ENCODE peak calls at places on chromosomes 11 and 22, in seven cellular contexts. T, D, O, B, W, L and K are unnamed samples.

GRCh38 chr11:10358696-10359095 is 53.8 kb downstream of the ADM start:
- DNase-seq in T (no peak), B (no peak), O (no peak), D (no peak), L (no peak), W (no peak), K (no peak)

GRCh38 chr11:2204361-2205213 is 33.0 kb upstream of the TH start:
- DNase-seq in D (no peak), L (no peak), T (no peak), O (no peak), B (no peak), W (no peak), K (no peak)

GRCh38 chr11:39247570-39248137 is 2211.8 kb downstream of the LRRC4C start:
- DNase-seq in B (no peak), O (no peak), L (no peak), D (no peak), T (no peak), W (no peak), K (no peak)

GRCh38 chr11:57752954-57753353 is 1.3 kb upstream of the BTBD18 start:
- DNase-seq in B (no peak), L (no peak), T (no peak), W (no peak), O (no peak), D (no peak), K (no peak)

GRCh38 chr11:17746096-17746495 is 11.5 kb downstream of the KCNC1 start:
- DNase-seq in L (no peak), W (no peak), T (no peak), O (no peak), D (no peak), B (no peak), K (no peak)

GRCh38 chr11:104609297-104609696 is 289.0 kb downstream of the CASP12 start:
- DNase-seq in B (peak; percentile 11), L (no peak), W (peak; percentile 38), O (peak; percentile 68), D (peak; percentile 34), T (peak; percentile 16), K (peak; percentile 61)

GRCh38 chr11:60871378-60872061 is 4.2 kb downstream of the ZP1 start:
- DNase-seq in D (no peak), B (no peak), W (no peak), T (no peak), L (peak; percentile 59), O (no peak), K (peak; percentile 13)

GRCh38 chr11:1863352-1864215 is 10.7 kb downstream of the LSP1 start:
- DNase-seq in D (peak; percentile 89), B (peak; percentile 73), W (peak; percentile 59), L (peak; percentile 91), O (peak; percentile 64), T (peak; percentile 71), K (peak; percentile 79)

GRCh38 chr11:74677131-74677530 is 54.1 kb downstream of the CHRDL2 start:
- DNase-seq in O (no peak), L (no peak), T (no peak), B (peak; percentile 2), D (no peak), W (no peak), K (no peak)

GRCh38 chr11:123173040-123173855 is 21.8 kb downstream of the CLMP start:
- DNase-seq in T (no peak), L (no peak), O (peak; percentile 31), W (peak; percentile 97), B (no peak), D (peak; percentile 48), K (peak; percentile 99)

GRCh38 chr11:105181521-105181920 is 42.0 kb upstream of the CARD18 start:
- DNase-seq in O (no peak), T (no peak), D (peak; percentile 11), W (no peak), L (no peak), B (no peak), K (peak; percentile 45)

GRCh38 chr11:61092908-61093763 is 9.2 kb upstream of the CD5 start:
- DNase-seq in B (no peak), W (no peak), T (no peak), L (no peak), O (no peak), D (no peak), K (no peak)

GRCh38 chr11:44217432-44217831 is 92.5 kb downstream of the ALX4 start:
- DNase-seq in D (no peak), O (no peak), B (no peak), T (no peak), W (no peak), L (no peak), K (no peak)

GRCh38 chr11:6040874-6041273 is 10.3 kb upstream of the OR56A1 start:
- DNase-seq in W (no peak), O (no peak), T (no peak), D (no peak), B (no peak), L (no peak), K (no peak)

GRCh38 chr11:69588270-69588669 is 52.7 kb upstream of the CCND1 start:
- DNase-seq in D (no peak), L (no peak), T (peak; percentile 66), W (peak; percentile 23), B (no peak), O (no peak), K (peak; percentile 56)

GRCh38 chr11:8531982-8532381 is 62.0 kb downstream of the STK33 start:
- DNase-seq in O (no peak), L (no peak), B (no peak), W (no peak), D (no peak), T (no peak), K (no peak)

GRCh38 chr22:30265851-30266444 is 703 bp downstream of the OSM start:
- DNase-seq in O (no peak), T (no peak), L (peak; percentile 59), D (peak; percentile 69), B (no peak), W (no peak), K (no peak)

GRCh38 chr11:59184876-59185275 is 12.9 kb downstream of the DTX4 start:
- DNase-seq in D (no peak), W (no peak), L (no peak), O (no peak), T (no peak), B (no peak), K (no peak)

GRCh38 chr11:63672156-63672463 is 934 bp upstream of the ATL3 start:
- DNase-seq in D (no peak), O (no peak), L (no peak), W (no peak), T (no peak), B (no peak), K (no peak)
- H3K4me3 ChIP-seq in D (no peak overlapping the region), O (no peak overlapping the region), L (no peak overlapping the region), W (no peak overlapping the region), T (no peak overlapping the region), B (no peak overlapping the region), K (no peak overlapping the region)

GRCh38 chr11:34027516-34028406 is 23.8 kb upstream of the CAPRIN1 start:
- DNase-seq in L (no peak), D (peak; percentile 89), T (peak; percentile 35), O (peak; percentile 81), W (no peak), B (no peak), K (no peak)

GRCh38 chr11:34028407-34028804 is 23.1 kb upstream of the CAPRIN1 start:
- DNase-seq in T (no peak), L (peak; percentile 16), O (peak; percentile 10), B (no peak), D (peak; percentile 54), W (no peak), K (no peak)

GRCh38 chr11:34030386-34030785 is 21.1 kb upstream of the CAPRIN1 start:
- DNase-seq in W (no peak), D (no peak), L (no peak), T (no peak), O (no peak), B (no peak), K (no peak)

GRCh38 chr11:34026432-34026831 is 25.1 kb upstream of the CAPRIN1 start:
- DNase-seq in O (no peak), D (no peak), B (no peak), T (no peak), L (no peak), W (no peak), K (no peak)

DNA sequence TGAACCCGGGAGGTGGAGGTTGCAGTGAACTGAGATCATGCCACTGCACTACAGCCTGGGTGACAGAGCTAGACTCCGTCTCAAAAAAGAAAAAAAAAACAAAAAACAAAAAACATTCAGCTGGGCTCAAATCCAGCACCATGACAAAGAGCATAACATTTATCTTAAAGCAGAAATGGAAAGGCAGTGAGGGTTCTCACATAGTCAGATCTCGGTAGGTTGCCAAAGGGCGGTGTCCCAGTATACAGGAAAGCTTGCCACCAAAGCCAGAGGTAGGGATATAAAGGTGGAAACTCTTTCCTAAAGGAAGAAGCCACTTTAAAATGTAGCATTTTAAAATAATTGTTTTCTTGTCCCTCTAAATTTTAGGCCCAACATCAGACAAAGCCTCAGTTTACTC is 22.4 kb upstream of the CAPRIN1 start:
- DNase-seq in T (no peak), L (no peak), D (no peak), W (no peak), O (no peak), B (no peak), K (no peak)
- H3K4me3 ChIP-seq in T (no peak overlapping the region), L (no peak overlapping the region), D (no peak overlapping the region), W (no peak overlapping the region), O (no peak overlapping the region), B (no peak overlapping the region), K (no peak overlapping the region)

GRCh38 chr11:66567787-66568123 is 651 bp downstream of the CTSF start:
- DNase-seq in D (no peak), T (no peak), B (no peak), L (no peak), W (no peak), O (no peak), K (no peak)
- H3K4me3 ChIP-seq in D (no peak overlapping the region), T (peak overlapping the region; percentile 68), B (peak overlapping the region; percentile 23), L (peak overlapping the region; percentile 61), W (peak overlapping the region; percentile 56), O (no peak overlapping the region), K (peak overlapping the region; percentile 52)

DNA sequence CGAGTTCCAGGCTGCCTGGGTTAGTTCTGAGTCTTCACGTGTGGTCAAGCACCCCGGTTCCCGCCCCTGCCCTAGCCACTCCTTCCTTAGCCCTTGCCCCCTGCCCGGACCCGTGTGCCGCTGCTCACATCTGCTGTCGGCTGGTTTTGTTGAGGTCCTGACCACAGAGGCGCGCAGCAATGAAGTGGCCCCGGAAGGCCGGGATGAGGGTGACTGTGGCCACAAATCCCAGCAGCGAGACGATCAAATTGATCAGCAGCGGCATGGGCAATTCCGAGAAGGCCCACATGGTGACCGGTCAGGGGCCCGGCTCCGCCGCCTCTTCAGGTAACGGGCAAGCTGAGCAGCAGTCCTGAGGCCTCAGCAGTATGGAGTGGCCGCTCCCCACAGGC is 290 bp downstream of the DPAGT1 start:
- DNase-seq in D (no peak), B (peak; percentile 60), O (peak; percentile 48), T (peak; percentile 39), L (no peak), W (no peak), K (no peak)
- H3K4me3 ChIP-seq in D (peak overlapping the region; percentile 79), B (peak overlapping the region; percentile 71), O (peak overlapping the region; percentile 75), T (peak overlapping the region; percentile 78), L (peak overlapping the region; percentile 87), W (peak overlapping the region; percentile 87), K (peak overlapping the region; percentile 92)